ENCODE peak calls at places on chromosomes 11 and 22, in seven cellular contexts. B, I, W, P, N, X and E are unnamed samples.

GRCh38 chr11:15969281-15969680 is 387.1 kb downstream of the SOX6 start:
- DNase-seq in B (peak; percentile 35), I (peak; percentile 61), W (peak; percentile 81), P (no peak), N (peak; percentile 92), X (peak; percentile 42), E (peak; percentile 64)

GRCh38 chr22:31943976-31944699 is at the start of gene YWHAH:
- DNase-seq in B (peak; percentile 95), I (peak; percentile 92), W (peak; percentile 96), P (peak; percentile 98), N (peak; percentile 97), X (peak; percentile 98), E (peak; percentile 76)

GRCh38 chr11:96012086-96012824 is 88.3 kb upstream of the MTMR2 start:
- DNase-seq in B (peak; percentile 53), I (peak; percentile 27), W (peak; percentile 49), P (no peak), N (peak; percentile 92), X (no peak), E (no peak)

GRCh38 chr11:67610302-67610868 is 3.6 kb downstream of the NDUFV1 start:
- DNase-seq in B (no peak), I (no peak), W (no peak), P (no peak), N (no peak), X (no peak), E (no peak)

GRCh38 chr22:19036523-19037273 is 85.5 kb downstream of the DGCR2 start:
- DNase-seq in B (no peak), I (no peak), W (no peak), P (peak; percentile 53), N (peak; percentile 14), X (no peak), E (no peak)

GRCh38 chr22:48714231-48714630 is 1113.4 kb downstream of the BRD1 start:
- DNase-seq in B (no peak), I (no peak), W (no peak), P (peak; percentile 51), N (no peak), X (no peak), E (no peak)

GRCh38 chr11:63951779-63952536 is 13.2 kb downstream of the NAA40 start:
- DNase-seq in B (no peak), I (no peak), W (no peak), P (no peak), N (no peak), X (no peak), E (no peak)

GRCh38 chr22:39419096-39419495 is 19.5 kb downstream of the TAB1 start:
- DNase-seq in B (no peak), I (no peak), W (no peak), P (no peak), N (no peak), X (no peak), E (no peak)

GRCh38 chr22:24510694-24511625 is 15.8 kb downstream of the UPB1 start:
- DNase-seq in B (no peak), I (no peak), W (peak; percentile 44), P (no peak), N (peak; percentile 88), X (no peak), E (no peak)

GRCh38 chr22:49406879-49407587 is 420.6 kb downstream of the BRD1 start:
- DNase-seq in B (no peak), I (no peak), W (no peak), P (no peak), N (no peak), X (no peak), E (no peak)

GRCh38 chr11:60700689-60701508 is 1.5 kb downstream of the MS4A8 start:
- DNase-seq in B (peak; percentile 19), I (no peak), W (peak; percentile 69), P (no peak), N (peak; percentile 7), X (no peak), E (no peak)

GRCh38 chr11:113446938-113447337 is 28.3 kb downstream of the DRD2 start:
- DNase-seq in B (peak; percentile 30), I (no peak), W (no peak), P (no peak), N (no peak), X (no peak), E (no peak)

GRCh38 chr11:86704710-86705109 is 32.3 kb upstream of the ME3 start:
- DNase-seq in B (no peak), I (no peak), W (no peak), P (no peak), N (no peak), X (no peak), E (no peak)

GRCh38 chr22:48567213-48567975 is 1260.3 kb downstream of the BRD1 start:
- DNase-seq in B (no peak), I (no peak), W (no peak), P (no peak), N (no peak), X (no peak), E (no peak)

GRCh38 chr11:73343076-73343833 is 32.9 kb upstream of the RELT start:
- DNase-seq in B (no peak), I (no peak), W (no peak), P (no peak), N (no peak), X (no peak), E (no peak)

GRCh38 chr11:74462009-74462408 is 5.3 kb downstream of the KCNE3 start:
- DNase-seq in B (no peak), I (peak; percentile 73), W (peak; percentile 92), P (peak; percentile 91), N (peak; percentile 89), X (peak; percentile 74), E (no peak)

GRCh38 chr22:19610518-19611253 is 86.5 kb upstream of the CLDN5 start:
- DNase-seq in B (no peak), I (no peak), W (no peak), P (no peak), N (no peak), X (no peak), E (no peak)

GRCh38 chr22:28728621-28729313 is 12.9 kb downstream of the CHEK2 start:
- DNase-seq in B (no peak), I (no peak), W (no peak), P (no peak), N (no peak), X (no peak), E (no peak)

GRCh38 chr11:107821199-107821926 is 37.2 kb downstream of the SLC35F2 start:
- DNase-seq in B (no peak), I (no peak), W (no peak), P (no peak), N (peak; percentile 25), X (no peak), E (no peak)

GRCh38 chr11:11946878-11947277 is 61.5 kb downstream of the DKK3 start:
- DNase-seq in B (no peak), I (no peak), W (no peak), P (no peak), N (no peak), X (no peak), E (no peak)

GRCh38 chr11:64186205-64187165 is 514 bp downstream of the STIP1 start:
- DNase-seq in B (no peak), I (no peak), W (peak; percentile 58), P (no peak), N (no peak), X (no peak), E (no peak)

GRCh38 chr11:80227915-80228314 is 787.1 kb upstream of the TENM4 start:
- DNase-seq in B (no peak), I (no peak), W (no peak), P (no peak), N (no peak), X (no peak), E (no peak)
- H3K9me3 ChIP-seq in B (peaks cover 11% of the 10 kb centered on the region), I (peaks cover 33% of the 10 kb centered on the region), W (no peaks in the 10 kb centered on the region), P (peaks cover 27% of the 10 kb centered on the region), N (no peaks in the 10 kb centered on the region), X (peaks cover 38% of the 10 kb centered on the region), E (peaks cover 2% of the 10 kb centered on the region)

DNA sequence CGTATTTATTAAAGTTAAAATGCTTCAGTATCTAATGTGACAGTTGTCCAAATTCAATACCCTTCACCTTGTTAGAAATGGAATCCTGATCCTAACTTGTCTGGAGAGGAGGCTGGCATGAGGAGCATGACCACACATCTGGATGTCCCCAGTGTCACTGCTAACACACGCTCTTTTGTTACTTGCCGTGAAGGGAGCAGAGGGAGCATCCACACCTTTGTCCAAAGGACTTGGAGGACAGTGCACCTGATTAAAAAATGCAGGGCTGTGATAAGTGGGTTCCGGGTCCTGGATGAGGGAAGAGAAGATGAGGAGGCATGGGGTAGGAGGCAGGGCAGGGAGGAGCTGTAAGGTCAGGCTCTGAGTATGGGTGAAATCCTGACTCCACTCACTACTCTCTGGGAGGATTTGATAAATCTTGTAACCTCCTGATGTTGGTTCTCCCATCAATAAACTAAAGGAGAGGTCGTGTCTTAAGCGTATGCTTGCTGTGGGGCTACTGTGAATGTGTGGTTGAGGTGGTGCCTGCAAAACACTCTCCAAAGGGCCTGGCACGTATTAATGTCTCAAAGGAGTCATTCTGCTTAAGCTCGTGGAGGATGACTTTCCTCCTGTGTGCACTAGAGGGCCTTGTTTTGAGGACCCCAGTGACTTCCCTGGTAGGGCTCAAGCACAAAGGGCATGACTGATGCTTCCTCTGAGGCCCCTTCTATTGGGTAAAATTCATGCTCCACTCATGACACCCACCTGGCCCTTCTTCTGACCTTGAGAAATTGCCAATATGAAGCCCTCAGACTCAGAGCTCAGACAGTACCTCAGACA is 16.8 kb upstream of the IGLL5 start:
- DNase-seq in B (no peak), I (no peak), W (no peak), P (no peak), N (no peak), X (no peak), E (no peak)
- TF ChIP-seq CTCF in B (no peak), I (no peak), W (no peak), P (no peak), N (no peak), X (no peak), E (no peak)

DNA sequence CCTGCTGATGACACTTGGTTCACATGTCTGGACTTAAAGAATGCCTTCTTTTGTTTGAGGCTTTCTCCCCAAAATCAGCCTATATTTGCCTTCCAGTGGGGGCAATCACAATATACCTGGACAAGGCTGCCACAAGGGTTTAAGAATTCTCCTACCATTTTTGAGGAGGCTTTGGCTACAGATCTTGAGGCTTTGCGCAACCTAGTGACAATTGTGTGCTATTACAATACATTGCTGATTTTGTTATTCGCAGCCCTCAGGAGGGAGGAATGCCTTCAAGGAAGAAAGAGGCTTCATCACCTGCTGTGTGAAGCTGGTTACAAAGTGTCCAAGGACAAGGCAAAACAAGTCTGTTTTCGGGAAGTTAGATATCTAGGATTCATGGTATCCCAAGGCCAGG is 50.8 kb upstream of the OR4C15 start:
- DNase-seq in B (no peak), I (no peak), W (no peak), P (no peak), N (no peak), X (no peak), E (no peak)
- H3K9me3 ChIP-seq in B (no peaks in the 10 kb centered on the region), I (peaks cover 21% of the 10 kb centered on the region), W (no peaks in the 10 kb centered on the region), P (no peaks in the 10 kb centered on the region), N (peaks cover 2% of the 10 kb centered on the region), X (no peaks in the 10 kb centered on the region), E (peaks cover 26% of the 10 kb centered on the region)

GRCh38 chr11:120238968-120239620 is 846 bp upstream of the POU2F3 start:
- DNase-seq in B (no peak), I (no peak), W (no peak), P (no peak), N (no peak), X (no peak), E (no peak)

GRCh38 chr11:120235024-120235628 is 4.8 kb upstream of the POU2F3 start:
- DNase-seq in B (peak; percentile 77), I (no peak), W (peak; percentile 81), P (peak; percentile 86), N (peak; percentile 68), X (peak; percentile 65), E (no peak)

GRCh38 chr11:120239713-120240640 is at the start of gene POU2F3:
- DNase-seq in B (peak; percentile 19), I (no peak), W (peak; percentile 37), P (peak; percentile 84), N (no peak), X (no peak), E (no peak)

GRCh38 chr11:120233207-120233803 is 6.6 kb upstream of the POU2F3 start:
- DNase-seq in B (no peak), I (no peak), W (no peak), P (no peak), N (no peak), X (no peak), E (no peak)

GRCh38 chr11:120236169-120237107 is 3.5 kb upstream of the POU2F3 start:
- DNase-seq in B (no peak), I (no peak), W (no peak), P (no peak), N (no peak), X (no peak), E (no peak)
- TF ChIP-seq CTCF in B (no peak), I (no peak), W (no peak), P (no peak), N (no peak), X (no peak), E (no peak)